ENCODE peak calls at places on chromosomes 6 and 20, in five cellular contexts. K is ELR, I is cardiac fibroblast, M is IMR-90, J is uterus. Y is an unnamed sample.

GRCh38 chr6:106084106-106084963 is 1.8 kb upstream of the PRDM1 start:
- DNase-seq in K (peak), I (peak), M (peak), J (no peak), Y (peak)

GRCh38 chr6:11702039-11702795 is 76.4 kb downstream of the ADTRP start:
- DNase-seq in K (peak), I (peak), M (peak), J (no peak), Y (peak)

GRCh38 chr6:133778414-133778813 is 110.5 kb upstream of the TCF21 start:
- DNase-seq in K (peak), I (peak), M (peak), J (no peak), Y (peak)

GRCh38 chr6:83838727-83839126 is 14.4 kb upstream of the RIPPLY2 start:
- DNase-seq in K (no peak), I (no peak), M (peak), J (no peak), Y (no peak)

GRCh38 chr6:29733057-29733456 is 9.8 kb downstream of the HLA-F start:
- DNase-seq in K (no peak), I (no peak), M (no peak), J (no peak), Y (no peak)

GRCh38 chr20:41697861-41698559 is 79.8 kb upstream of the CHD6 start:
- DNase-seq in K (peak), I (peak), M (peak), J (no peak), Y (peak)

GRCh38 chr6:98324406-98324930 is 509.9 kb upstream of the POU3F2 start:
- DNase-seq in K (no peak), I (no peak), M (no peak), J (no peak), Y (no peak)

GRCh38 chr6:138555294-138555988 is 56.1 kb upstream of the NHSL1 start:
- DNase-seq in K (peak), I (peak), M (no peak), J (no peak), Y (peak)

GRCh38 chr6:85747654-85748053 is 105.0 kb upstream of the SYNCRIP start:
- DNase-seq in K (peak), I (peak), M (peak), J (no peak), Y (peak)

GRCh38 chr20:59665656-59666555 is 61.6 kb downstream of the PHACTR3 start:
- DNase-seq in K (no peak), I (no peak), M (no peak), J (no peak), Y (no peak)

GRCh38 chr6:105211831-105212230 is 32.0 kb upstream of the POPDC3 start:
- DNase-seq in K (peak), I (peak), M (peak), J (no peak), Y (no peak)

GRCh38 chr6:121666809-121667208 is 231.4 kb downstream of the GJA1 start:
- DNase-seq in K (peak), I (peak), M (peak), J (no peak), Y (peak)

GRCh38 chr6:37698264-37699137 is 818 bp upstream of the MDGA1 start:
- DNase-seq in K (peak), I (peak), M (peak), J (peak), Y (peak)

GRCh38 chr6:37938909-37939308 is 119.4 kb downstream of the ZFAND3 start:
- DNase-seq in K (no peak), I (peak), M (peak), J (no peak), Y (peak)

GRCh38 chr20:50561379-50562078 is 51.3 kb downstream of the PTPN1 start:
- DNase-seq in K (peak), I (peak), M (peak), J (no peak), Y (peak)

GRCh38 chr6:90311569-90311968 is 14.9 kb upstream of the BACH2 start:
- DNase-seq in K (no peak), I (no peak), M (no peak), J (no peak), Y (no peak)

Y was measured in fibroblast of villous mesenchyme.